ENCODE peak calls at places on chromosomes 16 and 17, in seven cellular contexts. One of them, this sample, is unnamed.

GRCh38 chr17:1759529-1759928 is 2.3 kb upstream of the SERPINF1 start:
- DNase-seq in activated CD4-positive, alpha-beta T cell treated with anti-CD3 and anti-CD28 coated beads, Interleukin-2, amount 10 ng/mL, durations not matched to agents 7 days and 5 days: no peak
- DNase-seq in PC-9: no peak
- DNase-seq in T-cell: no peak
- DNase-seq in amniotic epithelial cell: no peak
- DNase-seq in BJ: no peak
- DNase-seq in GM04504: no peak
- DNase-seq in this sample: no peak

GRCh38 chr16:1557074-1557473 is 23.6 kb downstream of the TMEM204 start:
- DNase-seq in activated CD4-positive, alpha-beta T cell treated with anti-CD3 and anti-CD28 coated beads, Interleukin-2, amount 10 ng/mL, durations not matched to agents 7 days and 5 days: no peak
- DNase-seq in PC-9: no peak
- DNase-seq in T-cell: no peak
- DNase-seq in amniotic epithelial cell: no peak
- DNase-seq in BJ: no peak
- DNase-seq in GM04504: no peak
- DNase-seq in this sample: no peak

GRCh38 chr16:83344014-83344413 is 463.8 kb upstream of the HSBP1 start:
- DNase-seq in activated CD4-positive, alpha-beta T cell treated with anti-CD3 and anti-CD28 coated beads, Interleukin-2, amount 10 ng/mL, durations not matched to agents 7 days and 5 days: no peak
- DNase-seq in PC-9: no peak
- DNase-seq in T-cell: no peak
- DNase-seq in amniotic epithelial cell: peak; percentile 71
- DNase-seq in BJ: peak; percentile 49
- DNase-seq in GM04504: peak; percentile 89
- DNase-seq in this sample: no peak

GRCh38 chr16:9256196-9256595 is 164.8 kb downstream of the HAPSTR1 start:
- DNase-seq in activated CD4-positive, alpha-beta T cell treated with anti-CD3 and anti-CD28 coated beads, Interleukin-2, amount 10 ng/mL, durations not matched to agents 7 days and 5 days: peak; percentile 46
- DNase-seq in PC-9: peak; percentile 18
- DNase-seq in T-cell: no peak
- DNase-seq in amniotic epithelial cell: no peak
- DNase-seq in BJ: no peak
- DNase-seq in GM04504: no peak
- DNase-seq in this sample: peak; percentile 63

GRCh38 chr16:7513429-7513828 is 180.8 kb downstream of the RBFOX1 start:
- DNase-seq in activated CD4-positive, alpha-beta T cell treated with anti-CD3 and anti-CD28 coated beads, Interleukin-2, amount 10 ng/mL, durations not matched to agents 7 days and 5 days: no peak
- DNase-seq in PC-9: peak; percentile 2
- DNase-seq in T-cell: no peak
- DNase-seq in amniotic epithelial cell: no peak
- DNase-seq in BJ: no peak
- DNase-seq in GM04504: no peak
- DNase-seq in this sample: peak; percentile 8

GRCh38 chr17:67322039-67322787 is 44.2 kb downstream of the PSMD12 start:
- DNase-seq in activated CD4-positive, alpha-beta T cell treated with anti-CD3 and anti-CD28 coated beads, Interleukin-2, amount 10 ng/mL, durations not matched to agents 7 days and 5 days: no peak
- DNase-seq in PC-9: no peak
- DNase-seq in T-cell: no peak
- DNase-seq in amniotic epithelial cell: no peak
- DNase-seq in BJ: no peak
- DNase-seq in GM04504: no peak
- DNase-seq in this sample: no peak

GRCh38 chr17:73667184-73667959 is 23.1 kb upstream of the SDK2 start:
- DNase-seq in activated CD4-positive, alpha-beta T cell treated with anti-CD3 and anti-CD28 coated beads, Interleukin-2, amount 10 ng/mL, durations not matched to agents 7 days and 5 days: peak; percentile 60
- DNase-seq in PC-9: no peak
- DNase-seq in T-cell: no peak
- DNase-seq in amniotic epithelial cell: no peak
- DNase-seq in BJ: no peak
- DNase-seq in GM04504: no peak
- DNase-seq in this sample: no peak

GRCh38 chr16:11016524-11016988 is 72.2 kb downstream of the CLEC16A start:
- DNase-seq in activated CD4-positive, alpha-beta T cell treated with anti-CD3 and anti-CD28 coated beads, Interleukin-2, amount 10 ng/mL, durations not matched to agents 7 days and 5 days: no peak
- DNase-seq in PC-9: peak; percentile 35
- DNase-seq in T-cell: no peak
- DNase-seq in amniotic epithelial cell: peak; percentile 23
- DNase-seq in BJ: no peak
- DNase-seq in GM04504: no peak
- DNase-seq in this sample: no peak

GRCh38 chr17:21388066-21388465 is 11.9 kb downstream of the KCNJ12 start:
- DNase-seq in activated CD4-positive, alpha-beta T cell treated with anti-CD3 and anti-CD28 coated beads, Interleukin-2, amount 10 ng/mL, durations not matched to agents 7 days and 5 days: no peak
- DNase-seq in PC-9: no peak
- DNase-seq in T-cell: no peak
- DNase-seq in amniotic epithelial cell: no peak
- DNase-seq in BJ: no peak
- DNase-seq in GM04504: no peak
- DNase-seq in this sample: no peak

GRCh38 chr17:77225246-77225645 is 84.5 kb downstream of the SEC14L1 start:
- DNase-seq in activated CD4-positive, alpha-beta T cell treated with anti-CD3 and anti-CD28 coated beads, Interleukin-2, amount 10 ng/mL, durations not matched to agents 7 days and 5 days: no peak
- DNase-seq in PC-9: no peak
- DNase-seq in T-cell: no peak
- DNase-seq in amniotic epithelial cell: no peak
- DNase-seq in BJ: no peak
- DNase-seq in GM04504: no peak
- DNase-seq in this sample: no peak

GRCh38 chr16:78523212-78523995 is 423.9 kb downstream of the WWOX start:
- DNase-seq in activated CD4-positive, alpha-beta T cell treated with anti-CD3 and anti-CD28 coated beads, Interleukin-2, amount 10 ng/mL, durations not matched to agents 7 days and 5 days: no peak
- DNase-seq in PC-9: no peak
- DNase-seq in T-cell: no peak
- DNase-seq in amniotic epithelial cell: no peak
- DNase-seq in BJ: no peak
- DNase-seq in GM04504: no peak
- DNase-seq in this sample: peak; percentile 10

GRCh38 chr17:80878876-80879722 is 112.5 kb upstream of the CHMP6 start:
- DNase-seq in activated CD4-positive, alpha-beta T cell treated with anti-CD3 and anti-CD28 coated beads, Interleukin-2, amount 10 ng/mL, durations not matched to agents 7 days and 5 days: no peak
- DNase-seq in PC-9: no peak
- DNase-seq in T-cell: no peak
- DNase-seq in amniotic epithelial cell: no peak
- DNase-seq in BJ: no peak
- DNase-seq in GM04504: no peak
- DNase-seq in this sample: no peak

GRCh38 chr17:41339571-41340169 is 11.0 kb downstream of the KRT33A start:
- DNase-seq in activated CD4-positive, alpha-beta T cell treated with anti-CD3 and anti-CD28 coated beads, Interleukin-2, amount 10 ng/mL, durations not matched to agents 7 days and 5 days: no peak
- DNase-seq in PC-9: peak; percentile 33
- DNase-seq in T-cell: no peak
- DNase-seq in amniotic epithelial cell: no peak
- DNase-seq in BJ: no peak
- DNase-seq in GM04504: no peak
- DNase-seq in this sample: no peak

GRCh38 chr16:68298312-68298711 is 12.4 kb downstream of the SLC7A6OS start:
- DNase-seq in activated CD4-positive, alpha-beta T cell treated with anti-CD3 and anti-CD28 coated beads, Interleukin-2, amount 10 ng/mL, durations not matched to agents 7 days and 5 days: no peak
- DNase-seq in PC-9: no peak
- DNase-seq in T-cell: no peak
- DNase-seq in amniotic epithelial cell: no peak
- DNase-seq in BJ: no peak
- DNase-seq in GM04504: no peak
- DNase-seq in this sample: no peak

GRCh38 chr16:69329369-69330285 is 761 bp downstream of the PDF start:
- DNase-seq in activated CD4-positive, alpha-beta T cell treated with anti-CD3 and anti-CD28 coated beads, Interleukin-2, amount 10 ng/mL, durations not matched to agents 7 days and 5 days: peak; percentile 55
- DNase-seq in PC-9: no peak
- DNase-seq in T-cell: peak; percentile 21
- DNase-seq in amniotic epithelial cell: no peak
- DNase-seq in BJ: no peak
- DNase-seq in GM04504: no peak
- DNase-seq in this sample: no peak

GRCh38 chr16:67967956-67968439 is 439 bp downstream of the SLC12A4 start:
- DNase-seq in activated CD4-positive, alpha-beta T cell treated with anti-CD3 and anti-CD28 coated beads, Interleukin-2, amount 10 ng/mL, durations not matched to agents 7 days and 5 days: peak; percentile 30
- DNase-seq in PC-9: peak; percentile 31
- DNase-seq in T-cell: no peak
- DNase-seq in amniotic epithelial cell: no peak
- DNase-seq in BJ: no peak
- DNase-seq in GM04504: no peak
- DNase-seq in this sample: peak; percentile 49

GRCh38 chr17:3582921-3583320 is 25.3 kb upstream of the TRPV3 start:
- DNase-seq in activated CD4-positive, alpha-beta T cell treated with anti-CD3 and anti-CD28 coated beads, Interleukin-2, amount 10 ng/mL, durations not matched to agents 7 days and 5 days: no peak
- DNase-seq in PC-9: no peak
- DNase-seq in T-cell: no peak
- DNase-seq in amniotic epithelial cell: no peak
- DNase-seq in BJ: no peak
- DNase-seq in GM04504: no peak
- DNase-seq in this sample: no peak

GRCh38 chr17:39402890-39403605 is 1.6 kb upstream of the FBXL20 start:
- DNase-seq in activated CD4-positive, alpha-beta T cell treated with anti-CD3 and anti-CD28 coated beads, Interleukin-2, amount 10 ng/mL, durations not matched to agents 7 days and 5 days: no peak
- DNase-seq in PC-9: no peak
- DNase-seq in T-cell: no peak
- DNase-seq in amniotic epithelial cell: no peak
- DNase-seq in BJ: no peak
- DNase-seq in GM04504: no peak
- DNase-seq in this sample: no peak

GRCh38 chr16:48492131-48492530 is 106.9 kb upstream of the SIAH1 start:
- DNase-seq in activated CD4-positive, alpha-beta T cell treated with anti-CD3 and anti-CD28 coated beads, Interleukin-2, amount 10 ng/mL, durations not matched to agents 7 days and 5 days: no peak
- DNase-seq in PC-9: no peak
- DNase-seq in T-cell: no peak
- DNase-seq in amniotic epithelial cell: peak; percentile 97
- DNase-seq in BJ: no peak
- DNase-seq in GM04504: no peak
- DNase-seq in this sample: no peak

GRCh38 chr16:27625050-27625697 is 75.2 kb downstream of the KATNIP start:
- DNase-seq in activated CD4-positive, alpha-beta T cell treated with anti-CD3 and anti-CD28 coated beads, Interleukin-2, amount 10 ng/mL, durations not matched to agents 7 days and 5 days: no peak
- DNase-seq in PC-9: no peak
- DNase-seq in T-cell: no peak
- DNase-seq in amniotic epithelial cell: peak; percentile 93
- DNase-seq in BJ: no peak
- DNase-seq in GM04504: peak; percentile 35
- DNase-seq in this sample: no peak

GRCh38 chr16:69761983-69762842 is at the start of gene WWP2:
- DNase-seq in activated CD4-positive, alpha-beta T cell treated with anti-CD3 and anti-CD28 coated beads, Interleukin-2, amount 10 ng/mL, durations not matched to agents 7 days and 5 days: peak; percentile 79
- DNase-seq in PC-9: peak; percentile 70
- DNase-seq in T-cell: peak; percentile 75
- DNase-seq in amniotic epithelial cell: peak; percentile 44
- DNase-seq in BJ: no peak
- DNase-seq in GM04504: peak; percentile 35
- DNase-seq in this sample: peak; percentile 85

GRCh38 chr16:81522141-81522701 is 77.6 kb downstream of the CMIP start:
- DNase-seq in activated CD4-positive, alpha-beta T cell treated with anti-CD3 and anti-CD28 coated beads, Interleukin-2, amount 10 ng/mL, durations not matched to agents 7 days and 5 days: peak; percentile 12
- DNase-seq in PC-9: no peak
- DNase-seq in T-cell: peak; percentile 22
- DNase-seq in amniotic epithelial cell: no peak
- DNase-seq in BJ: no peak
- DNase-seq in GM04504: no peak
- DNase-seq in this sample: peak; percentile 44

GRCh38 chr17:77728022-77728671 is 230.4 kb upstream of the TNRC6C start:
- DNase-seq in activated CD4-positive, alpha-beta T cell treated with anti-CD3 and anti-CD28 coated beads, Interleukin-2, amount 10 ng/mL, durations not matched to agents 7 days and 5 days: no peak
- DNase-seq in PC-9: no peak
- DNase-seq in T-cell: no peak
- DNase-seq in amniotic epithelial cell: no peak
- DNase-seq in BJ: peak; percentile 22
- DNase-seq in GM04504: peak; percentile 24
- DNase-seq in this sample: no peak